ENCODE peak calls at places on chromosomes 7 and 10, in four cellular contexts. N is heart right ventricle; S is HepG2; W is CD8-positive, alpha-beta T cell. A is an unnamed sample. For H3K36me3, the result is how much of the 10 kb centered on the place peaks cover.

GRCh38 chr7:128039487-128040099 is 8.4 kb upstream of the LRRC4 start:
- DNase-seq in N (no peak), S (no peak), W (no peak), A (no peak)

GRCh38 chr7:47990592-47990991 is 11.2 kb upstream of the HUS1 start:
- DNase-seq in S (no peak), N (no peak), W (no peak), A (no peak)

GRCh38 chr7:57425239-57425944 is 24.6 kb upstream of the ZNF716 start:
- DNase-seq in N (no peak), S (no peak), W (no peak), A (no peak)

GRCh38 chr7:33076737-33077136 is 14.2 kb upstream of the NT5C3A start:
- DNase-seq in S (no peak), W (no peak), N (no peak), A (no peak)

GRCh38 chr7:100567045-100567730 is 6.5 kb downstream of the SAP25 start:
- DNase-seq in N (no peak), S (no peak), W (no peak), A (no peak)

GRCh38 chr7:142964502-142965246 is 2.5 kb upstream of the KEL start:
- DNase-seq in N (no peak), W (no peak), S (no peak), A (no peak)

GRCh38 chr10:101774589-101775272 is 1.2 kb downstream of the FGF8 start:
- DNase-seq in W (no peak), S (no peak), N (no peak), A (no peak)

GRCh38 chr10:75035975-75036708 is 75.3 kb upstream of the SAMD8 start:
- DNase-seq in W (no peak), N (no peak), S (no peak), A (no peak)

GRCh38 chr10:72466018-72466417 is 111.3 kb upstream of the DNAJB12 start:
- DNase-seq in N (no peak), S (peak), W (no peak), A (no peak)

GRCh38 chr10:89163265-89163995 is 43.7 kb downstream of the CH25H start:
- DNase-seq in S (no peak), N (no peak), W (no peak), A (peak)

GRCh38 chr10:97428572-97428981 is 2.6 kb downstream of the PGAM1 start:
- DNase-seq in N (no peak), S (no peak), W (no peak), A (peak)

GRCh38 chr10:95326396-95326795 is 35.6 kb upstream of the PDLIM1 start:
- DNase-seq in W (no peak), N (no peak), S (no peak), A (no peak)

GRCh38 chr7:141355057-141355456 is 196.2 kb upstream of the AGK start:
- DNase-seq in S (no peak), W (no peak), N (no peak), A (no peak)

GRCh38 chr7:47143344-47143743 is 438.6 kb downstream of the TNS3 start:
- DNase-seq in W (no peak), N (no peak), S (no peak), A (no peak)

GRCh38 chr7:95798401-95798930 is 26.1 kb downstream of the DYNC1I1 start:
- DNase-seq in N (no peak), W (no peak), S (no peak), A (no peak)

GRCh38 chr10:121501796-121502195 is 96.4 kb downstream of the FGFR2 start:
- DNase-seq in N (no peak), S (no peak), W (no peak), A (no peak)

GRCh38 chr10:79289801-79290200 is 57.5 kb upstream of the PPIF start:
- DNase-seq in S (no peak), N (no peak), W (no peak), A (no peak)
- H3K36me3 ChIP-seq in S (half or more), N (half or more), W (under half), A (under half)

GRCh38 chr10:119687192-119688032 is 36.2 kb downstream of the BAG3 start:
- DNase-seq in S (peak), W (no peak), N (no peak), A (no peak)

GRCh38 chr10:119691726-119692125 is 34.1 kb upstream of the INPP5F start:
- DNase-seq in W (no peak), S (no peak), N (no peak), A (no peak)

GRCh38 chr10:119689016-119689564 is 36.8 kb upstream of the INPP5F start:
- DNase-seq in W (no peak), N (no peak), S (no peak), A (no peak)

GRCh38 chr10:119688033-119688508 is 36.9 kb downstream of the BAG3 start:
- DNase-seq in N (no peak), W (no peak), S (peak), A (no peak)

DNA sequence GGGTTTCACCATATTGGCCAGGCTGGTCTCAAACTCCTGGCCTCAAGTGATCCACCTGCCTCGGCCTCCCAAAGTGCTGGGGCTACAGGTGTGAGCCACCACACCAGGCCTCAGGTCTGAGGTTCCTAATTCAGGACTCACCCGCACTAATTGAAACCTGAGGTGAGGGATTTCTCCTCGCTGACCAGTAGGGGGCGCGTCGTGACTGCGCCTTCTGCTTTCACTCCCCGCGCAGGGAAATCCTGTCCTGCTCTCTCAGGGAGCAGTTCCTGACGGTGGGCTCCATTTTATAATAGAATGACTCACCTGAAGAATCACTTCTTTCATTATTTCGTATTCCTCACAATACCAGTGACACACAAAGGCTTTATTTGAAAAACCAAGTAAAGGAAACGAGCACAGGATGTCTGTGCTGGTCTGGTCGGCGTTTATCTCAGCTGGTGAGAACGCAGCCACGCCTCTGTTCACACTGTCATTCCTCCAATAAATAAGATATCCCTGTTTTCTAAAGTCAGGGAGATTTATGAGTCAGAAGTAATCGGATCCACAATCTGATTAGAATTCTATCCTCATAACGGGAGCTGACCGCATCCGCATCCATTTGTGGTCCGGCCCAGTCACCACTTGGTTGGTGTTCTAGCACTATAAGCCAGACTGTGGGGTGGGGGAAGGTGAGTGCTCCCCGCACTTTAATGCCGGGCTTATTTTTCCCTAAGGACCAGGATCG is 35.4 kb downstream of the BAG3 start:
- DNase-seq in S (peak), N (peak), W (peak), A (peak)
- H3K4me3 ChIP-seq in S (peak), N (peak), W (peak), A (no peak)

GRCh38 chr10:125734148-125734547 is 14.6 kb downstream of the EDRF1 start:
- DNase-seq in N (no peak), W (no peak), S (no peak), A (no peak)
- H3K36me3 ChIP-seq in N (half or more), W (half or more), S (under half), A (half or more)

GRCh38 chr7:4744391-4745264 is 30.8 kb upstream of the AP5Z1 start:
- DNase-seq in W (peak), N (peak), S (peak), A (peak)
- H3K4me3 ChIP-seq in W (peak), N (peak), S (peak), A (peak)

GRCh38 chr7:99359465-99360154 is 14.9 kb upstream of the ARPC1B start:
- DNase-seq in N (no peak), W (no peak), S (no peak), A (no peak)
- H3K36me3 ChIP-seq in N (half or more), W (half or more), S (under half), A (under half)

GRCh38 chr7:130221746-130222145 is 14.1 kb downstream of the SSMEM1 start:
- DNase-seq in N (no peak), W (no peak), S (no peak), A (no peak)

GRCh38 chr7:130223646-130224045 is 16.0 kb downstream of the SSMEM1 start:
- DNase-seq in W (no peak), N (no peak), S (no peak), A (no peak)

GRCh38 chr7:130226333-130226732 is 18.7 kb downstream of the SSMEM1 start:
- DNase-seq in S (no peak), W (no peak), N (no peak), A (no peak)

GRCh38 chr7:130221341-130221740 is 13.7 kb downstream of the SSMEM1 start:
- DNase-seq in S (no peak), N (no peak), W (no peak), A (no peak)

DNA sequence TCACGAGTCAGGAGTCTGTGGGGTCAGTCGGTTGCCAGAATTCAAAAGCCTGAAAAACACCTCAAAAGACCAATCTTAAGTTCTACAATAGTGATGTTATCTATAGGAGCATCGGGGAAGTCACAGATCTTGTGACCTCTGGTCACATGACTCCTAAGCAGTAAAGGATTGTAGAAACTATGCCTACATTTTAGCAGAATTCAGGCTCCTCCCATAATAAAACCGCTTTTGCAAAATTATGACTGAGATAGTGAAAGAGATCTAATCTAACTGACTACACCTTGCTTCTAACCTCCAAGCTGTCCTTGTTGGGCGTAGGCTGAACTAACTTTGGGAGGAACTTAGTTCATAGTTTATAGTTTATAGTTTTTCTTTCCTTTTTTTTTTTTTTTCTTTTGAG is 16.6 kb downstream of the SSMEM1 start:
- DNase-seq in W (no peak), S (no peak), N (no peak), A (no peak)
- H3K4me3 ChIP-seq in W (no peak), S (no peak), N (no peak), A (no peak)

GRCh38 chr10:100182908-100183307 is 2.9 kb downstream of the ERLIN1 start:
- DNase-seq in N (no peak), W (no peak), S (no peak), A (no peak)

GRCh38 chr10:100183482-100183881 is 2.3 kb downstream of the ERLIN1 start:
- DNase-seq in W (no peak), N (no peak), S (peak), A (no peak)

GRCh38 chr10:100186253-100186780 is 488 bp upstream of the ERLIN1 start:
- DNase-seq in S (no peak), N (peak), W (no peak), A (no peak)

GRCh38 chr10:100185364-100186252 is at the start of gene ERLIN1:
- DNase-seq in W (peak), N (peak), S (peak), A (peak)

GRCh38 chr10:100184426-100185219 is 1.2 kb downstream of the ERLIN1 start:
- DNase-seq in W (no peak), S (peak), N (no peak), A (no peak)
- H3K36me3 ChIP-seq in W (under half), S (under half), N (half or more), A (under half)

DNA sequence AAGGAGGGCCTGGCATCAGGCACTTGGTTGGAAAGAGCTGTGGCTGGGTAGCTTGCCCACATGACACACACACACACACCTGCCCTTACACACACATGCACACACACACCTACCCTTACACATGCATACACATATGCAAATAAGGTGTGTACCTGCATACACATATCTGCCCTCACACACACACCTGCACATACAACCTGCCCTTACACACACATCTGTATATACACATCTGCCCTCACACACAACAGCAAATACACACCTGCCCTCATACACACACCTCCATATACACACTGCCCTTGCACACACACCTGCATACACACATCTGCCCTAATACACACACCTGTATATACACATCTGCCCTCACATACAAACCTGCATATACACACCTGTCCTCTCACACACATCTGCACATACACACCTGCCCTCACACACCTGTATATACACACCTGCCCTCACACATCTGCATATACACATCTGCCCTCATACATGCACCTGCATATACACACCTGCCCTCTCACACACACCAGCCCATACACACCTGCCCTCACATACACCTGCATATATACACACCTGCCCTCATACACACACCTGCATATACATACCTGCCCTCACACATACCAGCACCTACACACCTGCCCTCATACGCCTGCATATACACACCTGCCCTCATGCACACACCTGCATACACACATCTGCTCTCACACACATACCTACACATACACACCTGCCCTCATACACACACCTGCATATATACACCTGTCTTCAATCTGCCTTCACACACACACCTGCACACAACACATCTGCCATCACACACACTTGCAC is 82.9 kb downstream of the GRID1 start:
- DNase-seq in N (no peak), S (no peak), W (no peak), A (no peak)
- H3K4me3 ChIP-seq in N (no peak), S (no peak), W (no peak), A (no peak)

A was measured in CD4-positive, alpha-beta memory T cell.